ENCODE peak calls at places on chromosomes 16 and 17, in ten cellular contexts. Z is cardiac muscle cell; A is spleen; U is heart left ventricle; Y is CD8-positive, alpha-beta T cell; O is HFF-Myc; Q is Peyer's patch; S is fibroblast of pulmonary artery; N is neural crest cell; W is AG10803. P is an unnamed sample.

GRCh38 chr17:83161298-83162034 is 82.1 kb downstream of the METRNL start:
- DNase-seq in O (peak; percentile 88), U (no peak), W (peak; percentile 91), Y (no peak), Q (no peak), N (no peak), Z (no peak), S (no peak), A (no peak), P (peak; percentile 11)

GRCh38 chr16:57863434-57864160 is 61.3 kb upstream of the KIFC3 start:
- DNase-seq in N (peak; percentile 25), S (peak; percentile 84), Z (peak; percentile 72), Q (no peak), O (peak; percentile 51), A (no peak), Y (no peak), W (peak; percentile 81), U (no peak), P (peak; percentile 83)

GRCh38 chr16:71834291-71834690 is 11.5 kb upstream of the ATXN1L start:
- DNase-seq in Q (no peak), O (no peak), W (no peak), Y (no peak), N (no peak), A (no peak), Z (no peak), U (no peak), S (no peak), P (no peak)

GRCh38 chr16:75267631-75268264 is 16.3 kb upstream of the BCAR1 start:
- DNase-seq in Q (no peak), A (no peak), Z (peak; percentile 90), S (no peak), Y (no peak), N (no peak), W (no peak), O (no peak), U (peak; percentile 84), P (peak; percentile 51)

GRCh38 chr17:67280279-67280678 is 35.3 kb upstream of the HELZ start:
- DNase-seq in U (no peak), Q (no peak), Z (no peak), A (no peak), Y (no peak), N (no peak), S (peak; percentile 51), W (no peak), O (no peak), P (peak; percentile 26)

GRCh38 chr17:17890773-17891759 is 54.3 kb upstream of the SREBF1 start:
- DNase-seq in Z (peak; percentile 77), O (no peak), A (peak; percentile 81), U (no peak), S (peak; percentile 78), N (peak; percentile 23), Q (no peak), Y (peak; percentile 20), W (peak; percentile 77), P (peak; percentile 83)

GRCh38 chr17:16025202-16025601 is 25.6 kb downstream of the TTC19 start:
- DNase-seq in A (no peak), W (no peak), Q (no peak), Y (no peak), O (no peak), Z (no peak), N (no peak), U (no peak), S (no peak), P (no peak)

GRCh38 chr16:26019885-26020284 is 328.1 kb downstream of the HS3ST4 start:
- DNase-seq in U (no peak), A (no peak), O (no peak), Y (no peak), W (no peak), Z (peak; percentile 8), S (no peak), N (no peak), Q (no peak), P (no peak)

GRCh38 chr16:6827272-6827671 is 505.4 kb upstream of the RBFOX1 start:
- DNase-seq in U (no peak), O (no peak), W (no peak), N (no peak), Y (no peak), Q (no peak), Z (no peak), A (no peak), S (no peak), P (no peak)

GRCh38 chr16:492211-492875 is 35.2 kb upstream of the CAPN15 start:
- DNase-seq in O (no peak), Z (no peak), A (no peak), Y (no peak), U (no peak), W (no peak), N (no peak), Q (no peak), S (no peak), P (no peak)

GRCh38 chr16:497258-497657 is 30.3 kb upstream of the CAPN15 start:
- DNase-seq in Y (no peak), U (no peak), W (no peak), O (no peak), A (no peak), S (no peak), Q (no peak), Z (no peak), N (no peak), P (no peak)

GRCh38 chr16:496097-496886 is 31.2 kb upstream of the CAPN15 start:
- DNase-seq in Q (no peak), U (no peak), N (no peak), S (no peak), A (no peak), Y (no peak), W (no peak), O (no peak), Z (no peak), P (no peak)

GRCh38 chr16:491225-491919 is 36.1 kb upstream of the CAPN15 start:
- DNase-seq in Z (no peak), N (no peak), O (no peak), Y (no peak), A (no peak), W (no peak), S (no peak), U (no peak), Q (no peak), P (no peak)

DNA sequence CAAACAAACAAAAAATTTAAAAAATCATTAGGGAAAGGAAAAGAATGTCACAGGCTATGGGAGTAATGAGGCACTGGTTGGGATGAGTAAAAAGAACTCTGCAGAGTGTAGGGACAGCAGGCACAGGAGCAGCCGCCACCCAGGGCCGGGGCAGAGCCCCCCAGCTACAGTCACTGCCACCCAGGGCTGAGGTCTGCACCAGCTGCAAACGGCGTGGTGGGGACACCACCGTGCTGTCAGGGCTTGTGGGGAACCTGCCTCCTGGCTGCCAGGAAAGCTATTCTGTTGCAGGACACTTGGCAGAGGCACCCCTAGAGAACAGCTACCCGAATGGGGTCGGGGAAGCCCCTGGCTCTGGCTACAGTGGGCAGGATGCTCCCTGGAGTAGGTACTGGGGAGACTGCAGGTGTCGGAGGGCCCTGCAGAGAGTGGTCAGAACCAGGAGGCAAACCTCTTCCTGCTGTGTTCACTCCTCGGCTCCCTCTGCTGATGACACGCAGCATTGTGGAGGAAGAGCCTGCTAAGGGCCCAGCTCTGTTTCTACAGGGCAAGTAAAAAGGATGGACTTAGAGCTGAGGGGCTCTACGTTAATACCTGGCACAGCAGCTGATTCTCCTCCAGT is 32.3 kb upstream of the CAPN15 start:
- DNase-seq in Q (no peak), O (no peak), W (peak; percentile 22), N (no peak), U (no peak), A (no peak), Y (no peak), S (peak; percentile 66), Z (peak; percentile 29), P (peak; percentile 66)
- TF ChIP-seq CTCF in Q (peak; percentile 43), O (peak; percentile 62), W (peak; percentile 54), N (peak; percentile 54), U (peak; percentile 32), A (no peak), Y (no peak), S (peak; percentile 63), Z (peak; percentile 60), P (peak; percentile 58)

DNA sequence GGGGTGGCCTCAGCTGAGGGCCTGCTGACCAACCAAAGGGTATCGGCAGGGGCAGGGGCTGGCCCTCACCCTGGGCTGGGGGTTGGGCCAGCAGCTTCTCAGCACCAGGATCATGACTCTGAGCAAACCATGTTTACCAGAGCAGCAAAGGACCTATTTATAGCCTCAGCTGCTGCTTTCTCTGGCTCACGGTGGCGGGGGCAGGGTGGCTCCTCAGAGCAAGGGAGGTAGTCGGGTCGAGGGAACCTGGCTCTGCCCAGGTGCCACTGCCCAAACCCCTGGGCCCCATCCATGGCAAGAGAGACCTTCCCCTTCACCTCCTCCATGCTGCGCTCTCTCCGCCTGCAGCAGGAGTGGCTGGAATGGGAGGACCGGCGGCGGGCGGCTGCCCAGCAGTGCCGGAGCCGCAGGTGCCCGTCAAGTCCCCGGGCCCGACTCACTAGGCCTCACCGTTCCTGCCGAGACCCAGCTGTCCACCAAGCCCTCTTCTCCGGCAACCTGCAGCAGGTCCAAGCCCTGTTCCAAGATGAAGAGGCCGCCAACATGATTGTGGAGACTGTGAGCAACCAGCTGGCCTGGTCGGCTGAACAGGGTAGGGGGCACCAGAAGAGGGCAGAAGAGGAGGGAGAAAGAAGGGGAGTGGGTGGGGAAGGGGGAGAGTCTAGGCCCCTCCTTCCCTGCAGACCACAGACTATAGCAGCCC is at the start of gene ASB16:
- DNase-seq in N (no peak), A (no peak), Y (no peak), O (no peak), W (peak; percentile 25), U (no peak), Q (no peak), S (no peak), Z (peak; percentile 87), P (peak; percentile 23)
- TF ChIP-seq CTCF in N (no peak), A (no peak), Y (no peak), O (no peak), W (no peak), U (peak; percentile 7), Q (no peak), S (no peak), Z (no peak), P (no peak)

DNA sequence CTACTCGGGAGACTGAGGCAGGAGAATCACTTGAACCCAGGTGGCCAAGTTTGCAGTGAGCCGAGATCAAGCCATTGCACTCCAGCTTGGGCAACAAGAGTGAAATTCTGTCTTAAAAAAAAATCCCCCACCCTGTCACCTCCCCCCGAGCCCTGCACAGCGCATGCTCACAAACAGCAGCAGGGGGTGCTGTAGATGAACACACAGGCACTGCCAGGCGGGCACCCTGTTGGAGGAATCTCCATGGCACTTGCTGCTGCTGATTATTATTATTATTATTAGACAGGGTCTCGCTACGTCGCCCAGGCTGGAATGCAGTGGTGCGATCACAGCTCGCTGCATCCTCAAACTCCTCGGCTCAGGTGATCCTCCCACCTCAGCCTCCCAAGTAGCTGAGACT is 24.6 kb downstream of the FZD2 start:
- DNase-seq in N (no peak), S (no peak), A (no peak), O (no peak), U (no peak), Y (no peak), Q (no peak), W (no peak), Z (no peak), P (peak; percentile 30)
- TF ChIP-seq CTCF in N (peak; percentile 16), S (peak; percentile 31), A (no peak), O (peak; percentile 34), U (no peak), Y (no peak), Q (no peak), W (peak; percentile 32), Z (peak; percentile 32), P (peak; percentile 33)

DNA sequence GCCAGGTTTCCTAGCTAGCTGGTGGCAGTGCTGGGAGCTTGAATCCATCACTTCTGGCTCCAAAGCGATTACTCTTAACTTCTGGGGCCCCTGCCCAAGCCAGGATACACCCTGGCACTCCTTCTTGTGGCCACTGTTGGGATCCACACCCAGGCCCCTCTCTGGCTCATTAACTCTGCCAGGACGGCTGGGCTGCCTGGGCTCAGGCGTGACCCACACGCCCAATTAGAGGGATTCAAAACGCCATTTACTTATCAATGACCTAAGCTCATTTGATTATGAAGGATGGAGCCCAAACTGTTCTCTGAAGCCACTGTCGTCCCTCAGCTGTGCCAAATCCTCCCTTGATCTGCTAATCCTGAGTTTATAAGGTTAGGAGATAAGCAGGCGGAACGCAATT is 79.7 kb upstream of the BRD7 start:
- DNase-seq in W (no peak), Q (no peak), N (no peak), Y (no peak), A (no peak), Z (no peak), U (no peak), O (no peak), S (no peak), P (no peak)
- TF ChIP-seq CTCF in W (no peak), Q (no peak), N (peak; percentile 44), Y (no peak), A (no peak), Z (no peak), U (no peak), O (no peak), S (no peak), P (no peak)

P was measured in cardiac fibroblast.